ENCODE peak calls at places on chromosomes 16 and 17, in five cellular contexts. One of them, this sample, is unnamed.

GRCh38 chr16:68782198-68783174 is 45.4 kb downstream of the CDH1 start:
- DNase-seq in pancreas: no peak
- DNase-seq in adipocyte: no peak
- DNase-seq in cardiac muscle cell: no peak
- DNase-seq in ovary: no peak
- DNase-seq in this sample: no peak

GRCh38 chr17:39700148-39700987 is 504 bp downstream of the ERBB2 start:
- DNase-seq in ovary: peak; percentile 58
- DNase-seq in pancreas: no peak
- DNase-seq in adipocyte: peak; percentile 70
- DNase-seq in cardiac muscle cell: peak; percentile 71
- DNase-seq in this sample: peak; percentile 54

GRCh38 chr16:78925071-78925714 is 675.3 kb downstream of the MAF start:
- DNase-seq in pancreas: no peak
- DNase-seq in ovary: no peak
- DNase-seq in cardiac muscle cell: peak; percentile 23
- DNase-seq in adipocyte: no peak
- DNase-seq in this sample: peak; percentile 59

GRCh38 chr17:74758846-74759163 is 10.4 kb downstream of the NHERF1 start:
- DNase-seq in pancreas: no peak
- DNase-seq in adipocyte: no peak
- DNase-seq in ovary: no peak
- DNase-seq in cardiac muscle cell: no peak
- DNase-seq in this sample: no peak

GRCh38 chr16:894841-895240 is 75.9 kb downstream of the LMF1 start:
- DNase-seq in adipocyte: no peak
- DNase-seq in cardiac muscle cell: no peak
- DNase-seq in pancreas: no peak
- DNase-seq in ovary: no peak
- DNase-seq in this sample: no peak

GRCh38 chr16:24509536-24509935 is 29.8 kb upstream of the RBBP6 start:
- DNase-seq in pancreas: no peak
- DNase-seq in ovary: no peak
- DNase-seq in adipocyte: no peak
- DNase-seq in cardiac muscle cell: no peak
- DNase-seq in this sample: no peak

GRCh38 chr17:72458301-72458700 is 337.5 kb downstream of the SOX9 start:
- DNase-seq in pancreas: no peak
- DNase-seq in adipocyte: no peak
- DNase-seq in cardiac muscle cell: no peak
- DNase-seq in ovary: no peak
- DNase-seq in this sample: no peak

GRCh38 chr16:2952679-2953078 is 11.4 kb upstream of the KREMEN2 start:
- DNase-seq in cardiac muscle cell: no peak
- DNase-seq in adipocyte: no peak
- DNase-seq in pancreas: no peak
- DNase-seq in ovary: no peak
- DNase-seq in this sample: no peak

GRCh38 chr17:15920758-15921239 is 24.1 kb upstream of the ADORA2B start:
- DNase-seq in adipocyte: peak; percentile 34
- DNase-seq in ovary: no peak
- DNase-seq in cardiac muscle cell: no peak
- DNase-seq in pancreas: no peak
- DNase-seq in this sample: no peak

GRCh38 chr17:27846042-27846655 is 45.8 kb upstream of the NOS2 start:
- DNase-seq in cardiac muscle cell: no peak
- DNase-seq in adipocyte: no peak
- DNase-seq in pancreas: no peak
- DNase-seq in ovary: no peak
- DNase-seq in this sample: no peak

GRCh38 chr16:2009791-2010510 is at the start of gene ZNF598:
- DNase-seq in adipocyte: peak; percentile 96
- DNase-seq in ovary: peak; percentile 85
- DNase-seq in cardiac muscle cell: peak; percentile 94
- DNase-seq in pancreas: peak; percentile 75
- DNase-seq in this sample: peak; percentile 94

GRCh38 chr17:66602659-66603363 is 232.1 kb upstream of the CACNG5 start:
- DNase-seq in pancreas: no peak
- DNase-seq in ovary: no peak
- DNase-seq in cardiac muscle cell: no peak
- DNase-seq in adipocyte: no peak
- DNase-seq in this sample: no peak

GRCh38 chr17:39927928-39928867 is 666 bp downstream of the LRRC3C start:
- DNase-seq in cardiac muscle cell: peak; percentile 45
- DNase-seq in adipocyte: no peak
- DNase-seq in pancreas: peak; percentile 40
- DNase-seq in ovary: peak; percentile 73
- DNase-seq in this sample: peak; percentile 71

GRCh38 chr16:1772908-1773702 is at the start of gene MRPS34:
- DNase-seq in adipocyte: peak; percentile 93
- DNase-seq in cardiac muscle cell: peak; percentile 94
- DNase-seq in pancreas: peak; percentile 76
- DNase-seq in ovary: peak; percentile 87
- DNase-seq in this sample: peak; percentile 94

GRCh38 chr16:64615647-64616280 is 506.1 kb downstream of the CDH11 start:
- DNase-seq in ovary: no peak
- DNase-seq in pancreas: no peak
- DNase-seq in adipocyte: peak; percentile 35
- DNase-seq in cardiac muscle cell: peak; percentile 63
- DNase-seq in this sample: peak; percentile 34

GRCh38 chr17:59330314-59330942 is 1.0 kb upstream of the YPEL2 start:
- DNase-seq in ovary: peak; percentile 37
- DNase-seq in pancreas: peak; percentile 88
- DNase-seq in adipocyte: peak; percentile 17
- DNase-seq in cardiac muscle cell: peak; percentile 38
- DNase-seq in this sample: peak; percentile 73

GRCh38 chr16:74107795-74108610 is 188.6 kb upstream of the PSMD7 start:
- DNase-seq in pancreas: peak; percentile 58
- DNase-seq in ovary: no peak
- DNase-seq in cardiac muscle cell: peak; percentile 53
- DNase-seq in adipocyte: peak; percentile 7
- DNase-seq in this sample: peak; percentile 53

GRCh38 chr16:89949121-89949742 is 677 bp downstream of the DEF8 start:
- DNase-seq in pancreas: peak; percentile 30
- DNase-seq in cardiac muscle cell: no peak
- DNase-seq in adipocyte: peak; percentile 39
- DNase-seq in ovary: peak; percentile 45
- DNase-seq in this sample: no peak

GRCh38 chr17:55814377-55814776 is 63.5 kb downstream of the PCTP start:
- DNase-seq in pancreas: no peak
- DNase-seq in adipocyte: no peak
- DNase-seq in ovary: no peak
- DNase-seq in cardiac muscle cell: no peak
- DNase-seq in this sample: no peak

GRCh38 chr17:333626-334396 is 18.8 kb downstream of the RPH3AL start:
- DNase-seq in pancreas: peak; percentile 83
- DNase-seq in ovary: peak; percentile 97
- DNase-seq in cardiac muscle cell: peak; percentile 86
- DNase-seq in adipocyte: peak; percentile 65
- DNase-seq in this sample: peak; percentile 86

GRCh38 chr16:66166451-66166850 is 200.0 kb upstream of the CDH5 start:
- DNase-seq in cardiac muscle cell: no peak
- DNase-seq in pancreas: no peak
- DNase-seq in adipocyte: no peak
- DNase-seq in ovary: no peak
- DNase-seq in this sample: no peak

GRCh38 chr16:51510416-51510815 is 359.3 kb upstream of the SALL1 start:
- DNase-seq in adipocyte: no peak
- DNase-seq in ovary: no peak
- DNase-seq in cardiac muscle cell: no peak
- DNase-seq in pancreas: no peak
- DNase-seq in this sample: no peak

GRCh38 chr17:57480438-57481196 is 224.3 kb downstream of the MSI2 start:
- DNase-seq in pancreas: no peak
- DNase-seq in ovary: no peak
- DNase-seq in cardiac muscle cell: peak; percentile 56
- DNase-seq in adipocyte: peak; percentile 61
- DNase-seq in this sample: no peak
- H3K4me1 ChIP-seq in pancreas: no peaks in the 10 kb centered on the region
- H3K4me1 ChIP-seq in ovary: peaks cover 26% of the 10 kb centered on the region
- H3K4me1 ChIP-seq in cardiac muscle cell: peaks cover 20% of the 10 kb centered on the region
- H3K4me1 ChIP-seq in adipocyte: peaks cover 9% of the 10 kb centered on the region
- H3K4me1 ChIP-seq in this sample: peaks cover 11% of the 10 kb centered on the region

DNA sequence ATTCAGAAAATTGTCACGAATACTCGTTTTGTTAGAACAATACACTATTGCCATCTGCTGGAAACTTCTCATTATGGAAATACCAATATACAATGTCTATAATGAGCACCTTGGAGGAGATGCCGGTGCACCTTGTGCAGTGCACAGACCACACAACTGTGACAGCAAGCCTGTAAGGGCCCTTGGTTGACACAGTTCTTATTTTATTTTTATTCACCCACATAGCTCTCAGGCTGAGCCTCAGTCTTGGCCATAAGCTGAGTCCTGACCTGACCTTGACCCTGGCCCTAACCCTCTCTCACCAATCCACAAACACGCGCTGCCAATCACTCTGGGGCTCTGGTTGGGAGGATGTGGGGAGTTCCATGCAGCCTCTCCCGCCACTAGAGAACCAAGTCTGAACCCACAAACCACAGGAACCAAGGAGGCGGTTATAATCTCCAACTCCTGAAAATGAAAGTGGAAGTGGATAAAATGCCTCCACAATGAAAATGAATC is 7.6 kb downstream of the AIPL1 start:
- DNase-seq in adipocyte: peak; percentile 25
- DNase-seq in pancreas: no peak
- DNase-seq in ovary: no peak
- DNase-seq in cardiac muscle cell: no peak
- DNase-seq in this sample: peak; percentile 51
- H3K4me1 ChIP-seq in adipocyte: peaks cover 3% of the 10 kb centered on the region
- H3K4me1 ChIP-seq in pancreas: no peaks in the 10 kb centered on the region
- H3K4me1 ChIP-seq in ovary: no peaks in the 10 kb centered on the region
- H3K4me1 ChIP-seq in cardiac muscle cell: no peaks in the 10 kb centered on the region
- H3K4me1 ChIP-seq in this sample: no peaks in the 10 kb centered on the region

GRCh38 chr17:64004903-64005733 is 7.0 kb downstream of the PRR29 start:
- DNase-seq in ovary: no peak
- DNase-seq in cardiac muscle cell: no peak
- DNase-seq in pancreas: peak; percentile 11
- DNase-seq in adipocyte: no peak
- DNase-seq in this sample: peak; percentile 61
- H3K4me1 ChIP-seq in ovary: no peaks in the 10 kb centered on the region
- H3K4me1 ChIP-seq in cardiac muscle cell: no peaks in the 10 kb centered on the region
- H3K4me1 ChIP-seq in pancreas: no peaks in the 10 kb centered on the region
- H3K4me1 ChIP-seq in adipocyte: peaks cover 55% of the 10 kb centered on the region
- H3K4me1 ChIP-seq in this sample: no peaks in the 10 kb centered on the region

DNA sequence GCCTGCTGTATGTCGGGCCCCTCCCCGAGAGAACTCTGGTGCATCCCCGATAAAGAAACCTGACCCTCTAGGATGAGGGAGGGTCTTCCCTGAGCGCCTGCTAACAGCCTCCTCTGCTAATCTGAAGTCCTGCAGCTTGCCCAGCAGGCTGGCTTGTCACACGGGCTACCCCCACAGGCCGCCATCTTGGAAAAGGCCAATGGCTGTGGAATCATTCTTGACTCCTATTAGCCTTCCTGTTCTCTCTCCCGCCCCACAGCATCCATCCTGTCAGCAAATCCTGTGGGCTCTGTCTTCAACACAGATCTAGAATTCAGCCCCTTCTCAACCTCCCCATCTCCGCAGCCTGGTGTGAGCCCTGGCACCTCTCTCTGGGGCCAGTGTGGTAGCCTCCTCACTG is 12.0 kb downstream of the IL4R start:
- DNase-seq in pancreas: no peak
- DNase-seq in ovary: no peak
- DNase-seq in cardiac muscle cell: no peak
- DNase-seq in adipocyte: no peak
- DNase-seq in this sample: peak; percentile 32
- H3K4me1 ChIP-seq in pancreas: no peaks in the 10 kb centered on the region
- H3K4me1 ChIP-seq in ovary: peaks cover 2% of the 10 kb centered on the region
- H3K4me1 ChIP-seq in cardiac muscle cell: peaks cover 38% of the 10 kb centered on the region
- H3K4me1 ChIP-seq in adipocyte: peaks cover 38% of the 10 kb centered on the region
- H3K4me1 ChIP-seq in this sample: no peaks in the 10 kb centered on the region

DNA sequence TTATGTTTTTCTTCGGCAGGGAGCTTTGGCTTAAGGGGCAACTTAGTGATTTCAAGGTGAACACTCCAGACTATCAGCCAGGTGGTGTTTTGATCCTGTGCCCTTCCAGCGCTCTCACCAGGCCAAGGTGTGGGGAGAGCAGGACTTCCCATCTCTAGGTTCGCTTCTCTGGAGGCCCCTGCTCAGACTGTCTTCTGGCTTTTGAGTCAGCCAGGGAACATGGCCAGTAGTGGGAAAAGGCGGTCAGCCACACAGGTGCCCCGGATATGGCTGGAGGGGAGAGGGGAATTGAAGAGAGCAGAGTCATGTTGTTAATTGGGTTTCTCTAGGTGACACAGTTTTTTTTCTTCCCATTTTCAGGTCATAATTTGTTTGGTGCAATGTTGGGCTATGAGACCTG is 1.5 kb downstream of the MINK1 start:
- DNase-seq in pancreas: peak; percentile 58
- DNase-seq in adipocyte: no peak
- DNase-seq in ovary: no peak
- DNase-seq in cardiac muscle cell: no peak
- DNase-seq in this sample: no peak
- H3K4me1 ChIP-seq in pancreas: peaks cover 25% of the 10 kb centered on the region
- H3K4me1 ChIP-seq in adipocyte: peaks cover 27% of the 10 kb centered on the region
- H3K4me1 ChIP-seq in ovary: peaks cover 18% of the 10 kb centered on the region
- H3K4me1 ChIP-seq in cardiac muscle cell: peaks cover 20% of the 10 kb centered on the region
- H3K4me1 ChIP-seq in this sample: no peaks in the 10 kb centered on the region